ENCODE peak calls at places on chromosome 11, in seven cellular contexts. H, Y, G, D, R, C and J are unnamed samples.

GRCh38 chr11:66275984-66276612 is 1.9 kb upstream of the CNIH2 start:
- DNase-seq in H (no peak), Y (no peak), G (no peak), D (no peak), R (no peak), C (no peak), J (no peak)

GRCh38 chr11:47185305-47186075 is 744 bp downstream of the PACSIN3 start:
- DNase-seq in H (peak; percentile 84), Y (peak; percentile 97), G (peak; percentile 84), D (peak; percentile 58), R (no peak), C (peak; percentile 96), J (peak; percentile 78)

GRCh38 chr11:73347067-73347466 is 29.1 kb upstream of the RELT start:
- DNase-seq in H (no peak), Y (no peak), G (no peak), D (no peak), R (no peak), C (no peak), J (no peak)

GRCh38 chr11:108221401-108221800 is 1.0 kb downstream of the NPAT start:
- DNase-seq in H (peak; percentile 37), Y (peak; percentile 22), G (no peak), D (peak; percentile 77), R (no peak), C (no peak), J (no peak)

GRCh38 chr11:35344990-35345655 is 74.2 kb downstream of the SLC1A2 start:
- DNase-seq in H (no peak), Y (no peak), G (peak; percentile 56), D (no peak), R (no peak), C (no peak), J (no peak)

GRCh38 chr11:122850076-122850631 is 11.9 kb downstream of the CRTAM start:
- DNase-seq in H (no peak), Y (peak; percentile 24), G (no peak), D (peak; percentile 74), R (no peak), C (peak; percentile 34), J (no peak)

GRCh38 chr11:128451651-128452470 is 135.5 kb downstream of the ETS1 start:
- DNase-seq in H (peak; percentile 36), Y (peak; percentile 34), G (peak; percentile 74), D (peak; percentile 81), R (no peak), C (peak; percentile 37), J (no peak)

GRCh38 chr11:91996526-91996925 is 228.1 kb upstream of the FAT3 start:
- DNase-seq in H (no peak), Y (no peak), G (no peak), D (no peak), R (no peak), C (no peak), J (no peak)

GRCh38 chr11:107998761-107999160 is 9.9 kb upstream of the CUL5 start:
- DNase-seq in H (no peak), Y (no peak), G (no peak), D (no peak), R (no peak), C (no peak), J (no peak)

GRCh38 chr11:1703146-1703545 is 6.2 kb downstream of the KRTAP5-6 start:
- DNase-seq in H (no peak), Y (no peak), G (no peak), D (no peak), R (no peak), C (no peak), J (no peak)

GRCh38 chr11:131815631-131816030 is 445.2 kb downstream of the NTM start:
- DNase-seq in H (peak; percentile 91), Y (peak; percentile 39), G (no peak), D (no peak), R (no peak), C (no peak), J (no peak)

GRCh38 chr11:19595840-19596751 is 116.5 kb upstream of the NAV2 start:
- DNase-seq in H (no peak), Y (no peak), G (no peak), D (peak; percentile 85), R (peak; percentile 55), C (no peak), J (no peak)

GRCh38 chr11:117610045-117610444 is 187.0 kb downstream of the DSCAML1 start:
- DNase-seq in H (no peak), Y (no peak), G (no peak), D (peak; percentile 51), R (no peak), C (no peak), J (no peak)

GRCh38 chr11:81772161-81772560 is 961.5 kb downstream of the FAM181B start:
- DNase-seq in H (peak; percentile 45), Y (peak; percentile 43), G (no peak), D (peak; percentile 32), R (no peak), C (no peak), J (no peak)

GRCh38 chr11:27722117-27722844 is 22.0 kb upstream of the BDNF start:
- DNase-seq in H (peak; percentile 58), Y (peak; percentile 89), G (no peak), D (peak; percentile 65), R (no peak), C (peak; percentile 69), J (no peak)

GRCh38 chr11:122692444-122692843 is 36.9 kb downstream of the UBASH3B start:
- DNase-seq in H (no peak), Y (peak; percentile 69), G (no peak), D (no peak), R (no peak), C (no peak), J (no peak)

GRCh38 chr11:44797886-44798683 is 71.3 kb downstream of the TSPAN18 start:
- DNase-seq in H (peak; percentile 81), Y (peak; percentile 86), G (no peak), D (peak; percentile 20), R (no peak), C (peak; percentile 70), J (no peak)

GRCh38 chr11:1307998-1308744 is 1.3 kb downstream of the TOLLIP start:
- DNase-seq in H (no peak), Y (no peak), G (no peak), D (peak; percentile 15), R (no peak), C (no peak), J (peak; percentile 61)

GRCh38 chr11:61579398-61580291 is 1.2 kb downstream of the SYT7 start:
- DNase-seq in H (peak; percentile 41), Y (peak; percentile 55), G (no peak), D (no peak), R (no peak), C (peak; percentile 44), J (no peak)
- TF ChIP-seq CTCF in H (peak; percentile 28), Y (peak; percentile 15), G (no peak), D (no peak), R (no peak), C (peak; percentile 40), J (no peak)

GRCh38 chr11:17608830-17609229 is 61.8 kb downstream of the OTOG start:
- DNase-seq in H (no peak), Y (no peak), G (no peak), D (no peak), R (no peak), C (no peak), J (no peak)
- TF ChIP-seq CTCF in H (no peak), Y (no peak), G (no peak), D (no peak), R (no peak), C (no peak), J (no peak)

GRCh38 chr11:133928628-133929059 is 28.1 kb downstream of the IGSF9B start:
- DNase-seq in H (no peak), Y (peak; percentile 28), G (no peak), D (peak; percentile 20), R (no peak), C (peak; percentile 64), J (no peak)

GRCh38 chr11:133931449-133932060 is 25.2 kb downstream of the IGSF9B start:
- DNase-seq in H (no peak), Y (no peak), G (no peak), D (no peak), R (no peak), C (no peak), J (no peak)

GRCh38 chr11:133930053-133930766 is 26.6 kb downstream of the IGSF9B start:
- DNase-seq in H (no peak), Y (no peak), G (no peak), D (no peak), R (no peak), C (no peak), J (no peak)

GRCh38 chr11:133929401-133930052 is 27.2 kb downstream of the IGSF9B start:
- DNase-seq in H (no peak), Y (no peak), G (no peak), D (peak; percentile 48), R (no peak), C (no peak), J (no peak)

GRCh38 chr11:133930767-133931448 is 25.9 kb downstream of the IGSF9B start:
- DNase-seq in H (peak; percentile 74), Y (peak; percentile 76), G (no peak), D (no peak), R (no peak), C (peak; percentile 78), J (no peak)
- TF ChIP-seq CTCF in H (peak; percentile 63), Y (peak; percentile 51), G (peak; percentile 31), D (no peak), R (peak; percentile 35), C (peak; percentile 73), J (peak; percentile 71)

GRCh38 chr11:64564947-64565889 is 25.8 kb upstream of the SLC22A12 start:
- DNase-seq in H (peak; percentile 73), Y (peak; percentile 85), G (peak; percentile 34), D (no peak), R (no peak), C (peak; percentile 91), J (no peak)
- TF ChIP-seq CTCF in H (peak; percentile 54), Y (peak; percentile 57), G (no peak), D (no peak), R (no peak), C (peak; percentile 74), J (peak; percentile 33)

DNA sequence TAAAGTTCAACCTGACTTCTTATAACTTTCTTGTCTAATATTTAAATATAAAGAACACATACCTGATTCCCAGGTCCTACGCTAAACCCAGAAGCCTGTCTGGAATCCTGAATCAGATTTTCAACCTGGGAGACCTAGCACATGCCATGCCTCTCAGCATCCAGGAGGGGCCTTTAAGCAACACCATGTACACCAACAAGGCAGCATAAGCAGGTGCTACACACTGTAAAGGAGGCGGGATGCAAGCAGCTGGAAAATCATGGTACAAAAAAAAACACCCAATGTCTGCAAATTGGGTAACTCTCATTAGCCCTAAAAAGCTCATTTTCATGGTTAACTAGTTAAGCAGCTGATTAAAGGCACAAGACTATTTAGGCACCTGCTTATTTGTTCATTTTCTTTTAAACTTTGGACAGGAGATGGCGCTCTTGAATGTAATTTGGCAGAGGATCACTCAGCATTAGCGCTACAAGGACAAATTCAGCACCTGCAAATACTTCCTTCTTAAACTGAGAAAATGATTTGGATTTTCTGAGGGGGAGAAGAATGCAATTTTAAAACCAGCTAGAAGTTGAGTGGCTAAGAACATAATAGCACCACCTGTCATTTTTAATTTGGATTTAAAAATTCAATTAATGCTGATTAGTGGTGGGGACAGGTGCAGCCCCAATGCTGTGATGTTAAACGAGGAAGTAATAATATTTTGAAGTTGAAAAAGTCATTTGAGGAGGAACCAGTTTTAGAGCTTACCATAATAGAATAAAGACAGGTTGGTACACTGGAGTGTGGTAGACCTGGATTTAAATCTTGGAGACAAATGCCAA is 104.0 kb downstream of the FAR1 start:
- DNase-seq in H (peak; percentile 81), Y (peak; percentile 86), G (no peak), D (peak; percentile 57), R (peak; percentile 10), C (no peak), J (no peak)
- TF ChIP-seq CTCF in H (peak; percentile 87), Y (peak; percentile 92), G (peak; percentile 47), D (peak; percentile 31), R (peak; percentile 46), C (peak; percentile 89), J (peak; percentile 79)

GRCh38 chr11:114026355-114026754 is 33.2 kb upstream of the ZBTB16 start:
- DNase-seq in H (peak; percentile 66), Y (peak; percentile 83), G (no peak), D (peak; percentile 6), R (no peak), C (peak; percentile 62), J (no peak)
- TF ChIP-seq CTCF in H (peak; percentile 48), Y (peak; percentile 59), G (peak; percentile 18), D (no peak), R (no peak), C (peak; percentile 64), J (peak; percentile 44)